ENCODE peak calls at places on chromosomes 5 and 9, in five cellular contexts. Y is stomach, N is upper lobe of left lung, D is breast epithelium, P is suprapubic skin. B is an unnamed sample.

GRCh38 chr5:93586948-93587918 is 4.2 kb downstream of the NR2F1 start:
- DNase-seq in Y (no peak), N (peak), D (no peak), P (no peak), B (no peak)

GRCh38 chr9:4315582-4316215 is 15.8 kb upstream of the GLIS3 start:
- DNase-seq in Y (peak), N (no peak), D (peak), P (no peak), B (peak)

GRCh38 chr9:97633859-97634485 is 351 bp downstream of the NCBP1 start:
- DNase-seq in Y (no peak), N (no peak), D (no peak), P (no peak), B (no peak)

GRCh38 chr5:40223884-40224402 is 455.8 kb upstream of the PTGER4 start:
- DNase-seq in Y (no peak), N (no peak), D (no peak), P (no peak), B (no peak)

GRCh38 chr9:76704601-76705204 is 59.5 kb upstream of the PCA3 start:
- DNase-seq in Y (no peak), N (no peak), D (no peak), P (no peak), B (no peak)

GRCh38 chr5:150640311-150641005 is at the start of gene SYNPO:
- DNase-seq in Y (peak), N (no peak), D (no peak), P (no peak), B (no peak)

GRCh38 chr5:76608833-76609232 is 14.4 kb downstream of the F2RL2 start:
- DNase-seq in Y (no peak), N (no peak), D (no peak), P (no peak), B (no peak)

GRCh38 chr5:73497537-73498056 is 645 bp upstream of the BTF3 start:
- DNase-seq in Y (no peak), N (no peak), D (no peak), P (no peak), B (no peak)

GRCh38 chr9:69871143-69871834 is 50.7 kb downstream of the CFAP95 start:
- DNase-seq in Y (no peak), N (no peak), D (no peak), P (no peak), B (no peak)

GRCh38 chr5:137836997-137837396 is 30.7 kb upstream of the MYOT start:
- DNase-seq in Y (no peak), N (no peak), D (no peak), P (no peak), B (no peak)

GRCh38 chr9:32741706-32742105 is 41.6 kb upstream of the TMEM215 start:
- DNase-seq in Y (no peak), N (no peak), D (no peak), P (no peak), B (no peak)

GRCh38 chr5:82176115-82176514 is 102.0 kb downstream of the RPS23 start:
- DNase-seq in Y (no peak), N (no peak), D (no peak), P (no peak), B (no peak)

GRCh38 chr5:50646591-50646990 is 19.8 kb upstream of the PARP8 start:
- DNase-seq in Y (no peak), N (no peak), D (no peak), P (no peak), B (no peak)

GRCh38 chr9:105007143-105007542 is 79.2 kb upstream of the ABCA1 start:
- DNase-seq in Y (no peak), N (no peak), D (no peak), P (no peak), B (no peak)

GRCh38 chr9:100098241-100098886 is 436 bp downstream of the ERP44 start:
- DNase-seq in Y (peak), N (no peak), D (no peak), P (no peak), B (no peak)

GRCh38 chr5:90747175-90747574 is 188.6 kb downstream of the ADGRV1 start:
- DNase-seq in Y (no peak), N (no peak), D (no peak), P (no peak), B (no peak)

GRCh38 chr9:109600142-109600541 is 102.0 kb upstream of the PTPN3 start:
- DNase-seq in Y (no peak), N (no peak), D (no peak), P (no peak), B (no peak)

GRCh38 chr9:95157491-95158151 is 159.9 kb downstream of the FANCC start:
- DNase-seq in Y (no peak), N (no peak), D (no peak), P (no peak), B (no peak)

GRCh38 chr5:57448751-57449150 is 33.9 kb downstream of the ACTBL2 start:
- DNase-seq in Y (no peak), N (no peak), D (no peak), P (no peak), B (no peak)

GRCh38 chr5:72646467-72646866 is 139.3 kb upstream of the ZNF366 start:
- DNase-seq in Y (no peak), N (no peak), D (no peak), P (no peak), B (no peak)

GRCh38 chr5:133683646-133684290 is 71.4 kb upstream of the FSTL4 start:
- DNase-seq in Y (peak), N (no peak), D (no peak), P (peak), B (peak)

GRCh38 chr5:74975582-74975981 is 76.8 kb downstream of the GCNT4 start:
- DNase-seq in Y (no peak), N (no peak), D (no peak), P (no peak), B (no peak)

GRCh38 chr5:51604324-51604723 is 221.1 kb downstream of the ISL1 start:
- DNase-seq in Y (no peak), N (no peak), D (no peak), P (no peak), B (no peak)

GRCh38 chr5:34676409-34676808 is 20.3 kb downstream of the RAI14 start:
- DNase-seq in Y (no peak), N (no peak), D (no peak), P (no peak), B (no peak)

GRCh38 chr9:126151031-126151670 is 175.5 kb upstream of the MVB12B start:
- DNase-seq in Y (peak), N (no peak), D (no peak), P (peak), B (peak)

GRCh38 chr5:38292228-38292627 is 33.9 kb downstream of the EGFLAM start:
- DNase-seq in Y (no peak), N (no peak), D (no peak), P (no peak), B (no peak)

GRCh38 chr5:96049398-96050272 is 88.0 kb upstream of the ELL2 start:
- DNase-seq in Y (no peak), N (no peak), D (no peak), P (no peak), B (no peak)

GRCh38 chr9:133257398-133258053 is 17.5 kb downstream of the ABO start:
- DNase-seq in Y (peak), N (peak), D (no peak), P (peak), B (no peak)

GRCh38 chr5:15285901-15286583 is 213.9 kb upstream of the FBXL7 start:
- DNase-seq in Y (no peak), N (no peak), D (no peak), P (no peak), B (no peak)

GRCh38 chr5:151068571-151069197 is 12.2 kb downstream of the TNIP1 start:
- DNase-seq in Y (no peak), N (peak), D (no peak), P (no peak), B (no peak)

GRCh38 chr5:113345261-113345940 is 89.4 kb downstream of the TSSK1B start:
- DNase-seq in Y (no peak), N (no peak), D (no peak), P (no peak), B (no peak)

GRCh38 chr9:2934241-2934650 is 90.4 kb upstream of the PUM3 start:
- DNase-seq in Y (no peak), N (no peak), D (no peak), P (no peak), B (no peak)

GRCh38 chr5:75281716-75282465 is 45.2 kb upstream of the ANKRD31 start:
- DNase-seq in Y (no peak), N (no peak), D (no peak), P (no peak), B (no peak)

GRCh38 chr9:4894076-4894475 is 91.0 kb upstream of the JAK2 start:
- DNase-seq in Y (no peak), N (no peak), D (no peak), P (no peak), B (no peak)

GRCh38 chr5:115069087-115069968 is 100.4 kb downstream of the TRIM36 start:
- DNase-seq in Y (peak), N (no peak), D (no peak), P (no peak), B (no peak)

GRCh38 chr9:37943329-37944265 is 39.7 kb upstream of the SLC25A51 start:
- DNase-seq in Y (no peak), N (no peak), D (no peak), P (no peak), B (no peak)
- TF ChIP-seq POLR2AphosphoS5 in Y (no peak), N (no peak), D (no peak), P (no peak), B (no peak)

DNA sequence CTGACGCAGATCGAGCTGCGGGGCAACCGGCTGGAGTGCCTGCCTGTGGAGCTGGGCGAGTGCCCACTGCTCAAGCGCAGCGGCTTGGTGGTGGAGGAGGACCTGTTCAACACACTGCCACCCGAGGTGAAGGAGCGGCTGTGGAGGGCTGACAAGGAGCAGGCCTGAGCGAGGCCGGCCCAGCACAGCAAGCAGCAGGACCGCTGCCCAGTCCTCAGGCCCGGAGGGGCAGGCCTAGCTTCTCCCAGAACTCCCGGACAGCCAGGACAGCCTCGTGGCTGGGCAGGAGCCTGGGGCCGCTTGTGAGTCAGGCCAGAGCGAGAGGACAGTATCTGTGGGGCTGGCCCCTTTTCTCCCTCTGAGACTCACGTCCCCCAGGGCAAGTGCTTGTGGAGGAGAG is 4.6 kb upstream of the PHYHD1 start:
- DNase-seq in Y (no peak), N (peak), D (peak), P (no peak), B (no peak)
- TF ChIP-seq POLR2A in Y (no peak), N (peak), D (no peak), P (no peak), B (no peak)

GRCh38 chr9:31124389-31124788 is 1260.1 kb upstream of the ACO1 start:
- DNase-seq in Y (no peak), N (no peak), D (no peak), P (no peak), B (no peak)

GRCh38 chr9:31119882-31120481 is 1264.5 kb upstream of the ACO1 start:
- DNase-seq in Y (peak), N (no peak), D (no peak), P (no peak), B (no peak)
- TF ChIP-seq CTCF in Y (no peak), N (peak), D (peak), P (no peak), B (peak)

GRCh38 chr5:32604800-32605765 is 19.7 kb downstream of the SUB1 start:
- DNase-seq in Y (no peak), N (no peak), D (no peak), P (no peak), B (no peak)
- TF ChIP-seq POLR2AphosphoS5 in Y (no peak), N (no peak), D (no peak), P (no peak), B (no peak)

GRCh38 chr9:124412228-124412575 is 3.0 kb downstream of the PSMB7 start:
- DNase-seq in Y (no peak), N (no peak), D (no peak), P (no peak), B (no peak)

GRCh38 chr9:124411514-124412227 is 3.6 kb downstream of the PSMB7 start:
- DNase-seq in Y (no peak), N (no peak), D (no peak), P (no peak), B (no peak)

GRCh38 chr9:124415852-124416484 is 726 bp upstream of the PSMB7 start:
- DNase-seq in Y (no peak), N (no peak), D (no peak), P (no peak), B (no peak)

GRCh38 chr9:124414612-124415011 is 630 bp downstream of the PSMB7 start:
- DNase-seq in Y (no peak), N (no peak), D (no peak), P (no peak), B (no peak)

DNA sequence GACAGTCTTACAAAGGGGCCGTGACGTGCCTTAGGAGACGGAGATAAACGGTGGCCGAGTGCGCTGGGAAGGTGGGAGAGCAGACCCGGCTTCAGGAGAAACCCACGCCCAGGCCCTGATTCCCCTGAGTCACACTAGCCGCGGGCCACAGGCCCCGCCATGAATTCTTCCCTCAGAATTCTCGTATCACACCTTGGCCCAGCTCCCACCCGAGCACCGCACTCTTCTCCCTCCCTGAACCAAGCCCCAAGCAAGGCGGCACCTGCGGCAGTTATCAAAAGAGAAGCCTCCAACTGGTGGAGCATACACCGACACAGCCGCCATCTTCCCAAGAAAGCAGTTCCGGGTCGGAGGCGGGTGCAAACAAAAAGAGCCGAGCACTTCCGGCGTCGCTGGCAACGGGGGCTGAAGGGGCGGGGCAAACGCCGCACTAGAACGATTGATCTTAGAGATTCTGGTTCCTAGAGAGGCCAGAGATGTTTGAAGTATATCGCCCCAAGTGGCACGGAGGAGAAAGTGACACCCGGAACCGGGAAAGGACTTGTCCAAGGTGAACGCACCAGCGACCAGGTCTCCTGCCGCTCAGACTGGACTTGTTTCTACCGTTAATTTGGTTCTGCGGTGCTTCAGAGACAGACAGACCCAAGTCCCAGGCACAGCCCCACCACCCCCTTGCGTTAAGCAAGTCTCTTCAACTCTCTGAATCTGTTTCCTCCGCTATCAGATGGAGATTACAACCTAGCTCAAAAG is at the start of gene PSMB7:
- DNase-seq in Y (peak), N (peak), D (peak), P (peak), B (peak)
- TF ChIP-seq POLR2A in Y (no peak), N (peak), D (peak), P (peak), B (peak)

GRCh38 chr5:62718368-62718767 is 139.7 kb downstream of the LRRC70 start:
- DNase-seq in Y (no peak), N (no peak), D (no peak), P (no peak), B (no peak)
- TF ChIP-seq CTCF in Y (no peak), N (no peak), D (no peak), P (no peak), B (no peak)

DNA sequence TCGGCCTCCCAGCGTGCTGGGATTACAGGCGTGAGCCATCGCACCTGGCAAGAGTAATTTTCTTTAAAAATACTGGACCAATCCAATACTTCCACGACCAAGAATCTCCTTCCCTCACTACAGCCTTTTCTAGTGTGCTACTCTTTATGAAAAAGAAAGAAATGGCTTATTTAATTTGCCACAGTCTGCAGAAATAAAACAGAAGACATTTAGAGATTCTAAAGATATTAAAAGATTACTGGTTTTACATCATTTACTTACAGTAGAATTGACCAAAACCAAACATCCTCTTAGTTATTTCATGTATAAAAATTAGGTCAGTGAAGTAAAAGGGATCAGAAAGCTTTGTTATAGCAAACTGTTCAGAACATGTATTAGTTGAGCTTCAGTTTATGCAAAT is 679.6 kb downstream of the MAT2B start:
- DNase-seq in Y (no peak), N (no peak), D (no peak), P (no peak), B (no peak)
- TF ChIP-seq POLR2AphosphoS5 in Y (no peak), N (no peak), D (no peak), P (no peak), B (no peak)

GRCh38 chr5:78359831-78360673 is at the start of gene SCAMP1:
- DNase-seq in Y (peak), N (peak), D (peak), P (peak), B (peak)
- TF ChIP-seq POLR2A in Y (no peak), N (peak), D (peak), P (no peak), B (peak)

DNA sequence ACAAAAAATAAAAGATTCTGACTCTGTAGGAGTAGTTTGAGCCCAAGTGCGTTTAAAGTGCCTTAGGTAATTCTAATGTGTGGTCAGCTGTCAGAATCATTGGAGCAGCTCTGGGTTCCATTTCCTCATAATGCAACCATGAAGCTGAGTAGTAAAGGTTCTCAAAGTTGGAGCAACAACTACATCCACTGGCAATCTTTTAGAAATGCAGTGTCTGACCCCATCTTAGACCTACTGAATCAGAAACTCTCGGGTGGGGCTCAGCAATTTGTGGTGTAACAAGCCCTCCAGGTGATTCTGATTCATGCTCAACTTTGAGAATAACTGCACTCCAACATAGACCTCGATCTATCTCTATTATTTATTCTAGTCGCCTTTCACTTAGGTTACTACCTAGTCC is 7.6 kb upstream of the ALDH1A1 start:
- DNase-seq in Y (no peak), N (no peak), D (no peak), P (no peak), B (no peak)
- TF ChIP-seq CTCF in Y (no peak), N (no peak), D (no peak), P (no peak), B (no peak)